ENCODE peak calls at places on chromosome 6, in six cellular contexts. Z, X, W, U, S and F are unnamed samples. For H3F3A, the result is how much of the 10 kb centered on the place peaks cover.

GRCh38 chr6:3653528-3654070 is 97.9 kb downstream of the PXDC1 start:
- DNase-seq in W (no peak), U (no peak), Z (no peak), X (no peak), S (no peak), F (no peak)

GRCh38 chr6:80010296-80010695 is 5.8 kb downstream of the TTK start:
- DNase-seq in X (no peak), W (no peak), Z (no peak), U (no peak), S (no peak), F (no peak)

GRCh38 chr6:108739496-108740330 is 108.5 kb upstream of the ARMC2 start:
- DNase-seq in U (peak), S (no peak), X (no peak), W (no peak), Z (no peak), F (no peak)

GRCh38 chr6:92201618-92202017 is 1217.7 kb downstream of the EPHA7 start:
- DNase-seq in S (no peak), Z (no peak), W (no peak), U (no peak), X (no peak), F (no peak)

GRCh38 chr6:52900536-52900935 is 9.0 kb downstream of the GSTA3 start:
- DNase-seq in U (peak), S (no peak), X (peak), Z (no peak), W (no peak), F (no peak)

GRCh38 chr6:119348308-119349040 is 1.1 kb downstream of the MAN1A1 start:
- DNase-seq in X (peak), W (peak), U (no peak), Z (peak), S (peak), F (peak)

GRCh38 chr6:138647006-138647405 is 126.6 kb upstream of the CCDC28A start:
- DNase-seq in S (no peak), Z (no peak), X (peak), U (no peak), W (no peak), F (no peak)

GRCh38 chr6:29016559-29017427 is 11.7 kb upstream of the ZNF311 start:
- DNase-seq in Z (peak), S (peak), W (peak), X (peak), U (peak), F (peak)

GRCh38 chr6:165661416-165662001 is 1.5 kb downstream of the PDE10A start:
- DNase-seq in S (peak), W (no peak), Z (peak), U (no peak), X (no peak), F (no peak)

GRCh38 chr6:135488023-135488422 is 9.5 kb downstream of the AHI1 start:
- DNase-seq in W (no peak), U (peak), S (no peak), X (peak), Z (no peak), F (no peak)

GRCh38 chr6:130778946-130779657 is 48.1 kb upstream of the SMLR1 start:
- DNase-seq in Z (no peak), X (peak), S (no peak), U (peak), W (no peak), F (no peak)

GRCh38 chr6:168886306-168886854 is 367.3 kb downstream of the THBS2 start:
- DNase-seq in Z (no peak), W (no peak), U (no peak), S (no peak), X (no peak), F (no peak)

GRCh38 chr6:27829453-27830211 is 82.6 kb downstream of the OR2B2 start:
- DNase-seq in U (peak), Z (no peak), X (peak), W (no peak), S (no peak), F (no peak)

GRCh38 chr6:7721654-7722053 is 4.2 kb upstream of the BMP6 start:
- DNase-seq in Z (peak), S (no peak), W (peak), U (peak), X (peak), F (no peak)

GRCh38 chr6:47188588-47189021 is 121.1 kb downstream of the TNFRSF21 start:
- DNase-seq in U (peak), W (no peak), Z (no peak), X (peak), S (no peak), F (no peak)

GRCh38 chr6:148147431-148147830 is 195.2 kb upstream of the SASH1 start:
- DNase-seq in Z (no peak), S (no peak), W (no peak), X (no peak), U (no peak), F (no peak)

GRCh38 chr6:33880746-33881145 is 76.9 kb upstream of the MLN start:
- DNase-seq in S (no peak), X (no peak), U (no peak), Z (no peak), W (no peak), F (no peak)

GRCh38 chr6:128569737-128570438 is 49.5 kb upstream of the PTPRK start:
- DNase-seq in U (peak), W (no peak), X (peak), S (peak), Z (no peak), F (peak)

GRCh38 chr6:148374040-148374439 is 31.4 kb downstream of the SASH1 start:
- DNase-seq in S (no peak), Z (no peak), X (no peak), W (no peak), U (no peak), F (no peak)

GRCh38 chr6:16187185-16187584 is 51.2 kb upstream of the GMPR start:
- DNase-seq in Z (no peak), S (no peak), X (no peak), U (no peak), W (no peak), F (no peak)

GRCh38 chr6:16181429-16182359 is 52.8 kb downstream of the MYLIP start:
- DNase-seq in S (no peak), W (no peak), U (peak), Z (no peak), X (no peak), F (no peak)

GRCh38 chr6:16182428-16182827 is 53.5 kb downstream of the MYLIP start:
- DNase-seq in S (no peak), X (peak), U (no peak), Z (no peak), W (no peak), F (no peak)

GRCh38 chr6:16184554-16184953 is 53.8 kb upstream of the GMPR start:
- DNase-seq in S (no peak), W (no peak), Z (no peak), U (no peak), X (no peak), F (no peak)

DNA sequence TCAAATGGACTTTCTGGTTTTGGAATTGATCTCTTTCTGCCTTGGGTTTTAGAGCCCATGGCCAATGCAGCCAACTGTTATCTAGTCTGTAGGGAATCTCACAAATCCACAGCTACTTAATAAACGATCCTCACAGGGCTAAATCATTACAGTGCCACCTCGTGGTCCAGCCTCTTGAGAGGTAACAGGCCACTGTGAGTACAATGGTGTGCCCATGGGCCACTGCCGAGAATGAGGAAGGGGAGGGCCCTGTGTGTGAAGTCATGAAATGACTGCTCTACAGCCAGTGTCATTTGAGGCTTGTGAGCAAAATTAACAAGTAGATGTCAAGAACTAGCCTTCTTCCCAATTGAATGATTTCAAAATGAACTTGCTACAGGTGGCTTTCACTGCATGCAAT is 54.3 kb upstream of the GMPR start:
- DNase-seq in U (peak), W (peak), X (peak), S (peak), Z (no peak), F (peak)
- TF ChIP-seq EZH2phosphoT487 in U (no peak), W (no peak), X (no peak), S (no peak), Z (no peak), F (no peak)

GRCh38 chr6:158868122-158868480 is 48.9 kb upstream of the EZR start:
- DNase-seq in S (no peak), Z (no peak), W (no peak), X (no peak), U (no peak), F (no peak)

GRCh38 chr6:158869604-158870417 is 50.6 kb upstream of the EZR start:
- DNase-seq in X (peak), S (peak), W (peak), Z (peak), U (peak), F (peak)

GRCh38 chr6:158869010-158869603 is 49.9 kb upstream of the EZR start:
- DNase-seq in U (peak), X (no peak), W (no peak), Z (no peak), S (peak), F (peak)

GRCh38 chr6:158867381-158868121 is 48.4 kb upstream of the EZR start:
- DNase-seq in W (no peak), U (no peak), X (no peak), Z (no peak), S (no peak), F (no peak)

DNA sequence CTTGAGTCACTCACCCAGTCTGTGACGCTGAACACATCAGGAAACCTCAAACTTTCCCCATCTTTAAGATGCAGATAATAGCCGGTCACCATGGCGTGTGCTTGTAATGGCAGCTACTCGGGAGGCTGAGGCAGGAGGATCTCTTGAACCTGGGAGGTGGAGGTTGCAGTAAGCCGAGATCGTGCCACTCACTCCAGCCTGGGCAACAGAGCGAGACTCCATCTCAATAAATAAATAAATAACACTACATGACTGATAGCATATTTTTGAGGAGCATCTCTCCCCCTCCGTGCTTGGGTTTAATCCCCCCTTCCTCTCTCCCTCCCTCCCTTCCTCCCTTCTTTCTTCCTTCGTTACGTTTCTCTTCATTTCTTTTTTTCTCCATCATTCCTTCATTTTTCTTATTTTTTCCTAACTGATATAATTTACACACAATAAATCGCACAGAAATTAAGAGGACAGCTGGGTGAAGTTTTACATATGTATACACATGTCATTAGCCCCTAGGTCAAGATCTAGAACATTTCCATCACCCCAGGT is 51.3 kb upstream of the EZR start:
- DNase-seq in U (no peak), W (no peak), X (no peak), Z (no peak), S (no peak), F (no peak)
- H3F3A ChIP-seq in U (under half), W (under half), X (under half), Z (under half), S (under half), F (under half)

GRCh38 chr6:150118208-150118607 is 24.6 kb upstream of the PPP1R14C start:
- DNase-seq in X (no peak), Z (no peak), W (no peak), U (no peak), S (peak), F (no peak)

GRCh38 chr6:150115769-150116168 is 27.1 kb upstream of the PPP1R14C start:
- DNase-seq in Z (no peak), S (no peak), W (no peak), U (no peak), X (no peak), F (no peak)

GRCh38 chr6:150116195-150116800 is 26.5 kb upstream of the PPP1R14C start:
- DNase-seq in U (no peak), W (no peak), Z (no peak), X (no peak), S (no peak), F (no peak)

GRCh38 chr6:150112233-150112632 is 30.6 kb upstream of the PPP1R14C start:
- DNase-seq in Z (no peak), U (no peak), X (no peak), S (no peak), W (no peak), F (no peak)
- TF ChIP-seq EZH2phosphoT487 in Z (no peak), U (no peak), X (no peak), S (no peak), W (no peak), F (no peak)

GRCh38 chr6:90096818-90097217 is 199.8 kb downstream of the BACH2 start:
- DNase-seq in U (no peak), W (no peak), X (no peak), Z (no peak), S (no peak), F (no peak)

GRCh38 chr6:90095788-90096187 is 200.9 kb downstream of the BACH2 start:
- DNase-seq in S (no peak), Z (no peak), X (peak), U (no peak), W (no peak), F (no peak)

GRCh38 chr6:90095145-90095544 is 200.9 kb downstream of the GJA10 start:
- DNase-seq in W (no peak), U (no peak), Z (no peak), S (no peak), X (no peak), F (no peak)

GRCh38 chr6:90090866-90091265 is 196.6 kb downstream of the GJA10 start:
- DNase-seq in X (no peak), S (no peak), U (no peak), W (no peak), Z (no peak), F (no peak)

DNA sequence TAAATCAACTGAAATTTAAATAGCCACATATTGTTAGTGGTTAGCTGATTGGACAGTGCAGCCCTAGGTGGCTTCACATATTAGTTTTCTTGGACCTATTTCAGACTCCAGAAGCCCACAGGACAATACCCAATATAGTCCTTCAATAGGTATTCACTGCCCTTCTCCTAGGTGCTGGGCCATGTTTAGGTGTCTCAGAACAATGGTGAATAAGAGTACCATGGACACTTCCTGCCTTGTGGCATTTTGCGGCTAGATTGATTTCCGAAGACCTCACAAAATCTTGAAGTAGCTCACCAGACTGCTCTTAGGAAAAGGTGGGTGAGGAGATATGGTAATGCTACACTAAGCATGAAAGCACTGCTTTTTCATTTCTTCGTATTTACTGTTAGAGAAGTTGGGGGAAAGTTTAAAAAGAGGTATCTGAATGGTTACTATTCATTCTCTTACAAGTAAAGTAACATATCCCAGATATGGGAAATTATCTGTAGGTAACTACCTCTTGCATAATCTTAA is 199.3 kb downstream of the GJA10 start:
- DNase-seq in U (no peak), S (no peak), Z (no peak), W (no peak), X (no peak), F (no peak)
- H3F3A ChIP-seq in U (under half), S (under half), Z (under half), W (under half), X (under half), F (under half)

DNA sequence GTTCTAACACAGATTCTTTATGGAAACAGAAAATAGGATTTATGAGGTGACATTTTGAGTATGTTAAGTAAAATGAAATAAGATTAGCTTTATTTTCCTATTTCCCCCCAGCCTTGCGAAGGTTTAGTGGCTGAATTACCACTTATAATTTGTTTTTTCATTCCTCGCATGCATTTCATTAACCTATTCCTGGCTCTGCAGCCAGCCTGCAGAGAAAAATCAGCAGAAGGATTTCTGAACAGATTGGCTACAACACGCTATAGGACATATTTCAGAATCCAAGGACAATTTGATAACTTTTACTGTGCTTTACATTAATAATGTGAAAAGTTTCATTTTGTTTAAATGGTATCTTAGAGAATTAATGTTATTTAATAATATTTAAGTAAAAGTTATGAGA is 162.4 kb upstream of the MMS22L start:
- DNase-seq in Z (no peak), X (no peak), U (no peak), S (no peak), W (no peak), F (no peak)
- TF ChIP-seq EZH2phosphoT487 in Z (no peak), X (no peak), U (no peak), S (no peak), W (no peak), F (no peak)

DNA sequence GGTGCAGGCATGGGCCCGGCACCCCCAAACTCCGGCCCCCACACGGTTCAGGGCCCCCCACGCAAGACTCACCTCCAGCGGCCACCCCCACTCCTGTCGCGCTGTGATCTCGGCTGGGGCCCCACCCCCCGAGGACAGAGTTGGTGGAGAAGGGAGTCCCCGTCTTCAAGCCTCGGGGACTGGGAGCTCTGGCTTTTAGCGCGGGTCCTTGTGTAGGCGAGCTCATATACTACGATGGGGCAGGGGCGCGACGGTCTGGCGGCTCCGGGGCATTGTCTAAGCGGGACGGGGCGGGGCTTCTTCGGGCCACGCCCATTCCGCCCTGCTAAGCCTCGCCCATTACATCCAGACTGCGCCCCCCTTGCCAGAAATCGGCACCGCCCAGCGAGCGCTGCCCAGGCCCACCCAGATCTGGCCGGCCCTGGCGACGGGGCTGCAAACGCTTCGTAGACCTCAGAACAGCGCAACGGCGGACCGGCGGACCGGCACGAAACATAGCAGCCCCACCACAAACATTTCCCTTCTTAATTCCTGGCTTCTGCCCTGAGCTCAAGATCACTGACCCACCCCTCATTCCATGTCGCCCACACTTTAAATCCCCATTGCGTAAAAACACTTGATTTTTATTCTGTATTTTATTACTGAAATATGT is 1.0 kb upstream of the DDAH2 start:
- DNase-seq in S (peak), U (peak), X (peak), W (peak), Z (peak), F (peak)
- H3F3A ChIP-seq in S (half or more), U (under half), X (under half), W (half or more), Z (half or more), F (under half)